ENCODE peak calls at places on chromosome 10, in five cellular contexts. One of them, this sample, is unnamed. For H3K79me2, the result is how much of the 10 kb centered on the place peaks cover.

GRCh38 chr10:46537309-46537708 is 19.1 kb downstream of the GPRIN2 start:
- DNase-seq in neural progenitor cell: peak
- DNase-seq in trophoblast cell: peak
- DNase-seq in K562: no peak
- DNase-seq in hepatocyte: no peak
- DNase-seq in this sample: no peak

GRCh38 chr10:17147884-17148494 is 18.4 kb upstream of the CUBN start:
- DNase-seq in neural progenitor cell: no peak
- DNase-seq in K562: peak
- DNase-seq in hepatocyte: peak
- DNase-seq in trophoblast cell: no peak
- DNase-seq in this sample: no peak

GRCh38 chr10:90857635-90858488 is at the start of gene HTR7:
- DNase-seq in K562: peak
- DNase-seq in trophoblast cell: peak
- DNase-seq in neural progenitor cell: peak
- DNase-seq in hepatocyte: peak
- DNase-seq in this sample: peak

GRCh38 chr10:7945469-7946187 is 108.9 kb upstream of the GATA3 start:
- DNase-seq in trophoblast cell: no peak
- DNase-seq in K562: no peak
- DNase-seq in neural progenitor cell: no peak
- DNase-seq in hepatocyte: no peak
- DNase-seq in this sample: no peak

GRCh38 chr10:6408799-6409198 is 171.3 kb downstream of the PRKCQ start:
- DNase-seq in neural progenitor cell: no peak
- DNase-seq in hepatocyte: no peak
- DNase-seq in K562: no peak
- DNase-seq in trophoblast cell: no peak
- DNase-seq in this sample: no peak

GRCh38 chr10:59622320-59622901 is 87.2 kb downstream of the SLC16A9 start:
- DNase-seq in trophoblast cell: peak
- DNase-seq in hepatocyte: peak
- DNase-seq in neural progenitor cell: peak
- DNase-seq in K562: peak
- DNase-seq in this sample: peak

GRCh38 chr10:44917848-44918247 is 6.7 kb downstream of the TMEM72 start:
- DNase-seq in K562: no peak
- DNase-seq in hepatocyte: no peak
- DNase-seq in neural progenitor cell: no peak
- DNase-seq in trophoblast cell: no peak
- DNase-seq in this sample: no peak

GRCh38 chr10:22693371-22693784 is 21.0 kb downstream of the PIP4K2A start:
- DNase-seq in neural progenitor cell: no peak
- DNase-seq in K562: peak
- DNase-seq in hepatocyte: no peak
- DNase-seq in trophoblast cell: no peak
- DNase-seq in this sample: no peak

GRCh38 chr10:125375210-125375609 is 214.8 kb upstream of the CTBP2 start:
- DNase-seq in K562: peak
- DNase-seq in hepatocyte: no peak
- DNase-seq in trophoblast cell: no peak
- DNase-seq in neural progenitor cell: no peak
- DNase-seq in this sample: no peak

GRCh38 chr10:78634389-78634815 is 434.4 kb upstream of the ZMIZ1 start:
- DNase-seq in hepatocyte: peak
- DNase-seq in K562: no peak
- DNase-seq in trophoblast cell: peak
- DNase-seq in neural progenitor cell: peak
- DNase-seq in this sample: peak

GRCh38 chr10:78319371-78319770 is 285.7 kb downstream of the RPS24 start:
- DNase-seq in K562: no peak
- DNase-seq in neural progenitor cell: no peak
- DNase-seq in trophoblast cell: no peak
- DNase-seq in hepatocyte: peak
- DNase-seq in this sample: no peak

GRCh38 chr10:100346765-100347567 is at the start of gene SCD:
- DNase-seq in neural progenitor cell: peak
- DNase-seq in hepatocyte: peak
- DNase-seq in trophoblast cell: peak
- DNase-seq in K562: peak
- DNase-seq in this sample: peak

GRCh38 chr10:100346351-100346764 is 675 bp upstream of the SCD start:
- DNase-seq in K562: peak
- DNase-seq in hepatocyte: peak
- DNase-seq in trophoblast cell: peak
- DNase-seq in neural progenitor cell: peak
- DNase-seq in this sample: peak

GRCh38 chr10:100347568-100348195 is 649 bp downstream of the SCD start:
- DNase-seq in neural progenitor cell: peak
- DNase-seq in K562: peak
- DNase-seq in hepatocyte: no peak
- DNase-seq in trophoblast cell: no peak
- DNase-seq in this sample: peak

GRCh38 chr10:100344386-100344785 is 2.6 kb upstream of the SCD start:
- DNase-seq in K562: no peak
- DNase-seq in trophoblast cell: no peak
- DNase-seq in neural progenitor cell: no peak
- DNase-seq in hepatocyte: no peak
- DNase-seq in this sample: no peak

GRCh38 chr10:100345570-100346330 is 1.3 kb upstream of the SCD start:
- DNase-seq in hepatocyte: no peak
- DNase-seq in neural progenitor cell: peak
- DNase-seq in K562: no peak
- DNase-seq in trophoblast cell: peak
- DNase-seq in this sample: peak
- H3K79me2 ChIP-seq in hepatocyte: under half
- H3K79me2 ChIP-seq in neural progenitor cell: half or more
- H3K79me2 ChIP-seq in K562: half or more
- H3K79me2 ChIP-seq in trophoblast cell: under half
- H3K79me2 ChIP-seq in this sample: under half

GRCh38 chr10:113017375-113017774 is 67.3 kb downstream of the TCF7L2 start:
- DNase-seq in trophoblast cell: no peak
- DNase-seq in neural progenitor cell: no peak
- DNase-seq in K562: no peak
- DNase-seq in hepatocyte: no peak
- DNase-seq in this sample: no peak
- H3K79me2 ChIP-seq in trophoblast cell: under half
- H3K79me2 ChIP-seq in neural progenitor cell: half or more
- H3K79me2 ChIP-seq in K562: under half
- H3K79me2 ChIP-seq in hepatocyte: half or more
- H3K79me2 ChIP-seq in this sample: under half

GRCh38 chr10:73779539-73780197 is 2.2 kb upstream of the CHCHD1 start:
- DNase-seq in K562: no peak
- DNase-seq in trophoblast cell: no peak
- DNase-seq in neural progenitor cell: no peak
- DNase-seq in hepatocyte: no peak
- DNase-seq in this sample: no peak
- H3K79me2 ChIP-seq in K562: half or more
- H3K79me2 ChIP-seq in trophoblast cell: under half
- H3K79me2 ChIP-seq in neural progenitor cell: half or more
- H3K79me2 ChIP-seq in hepatocyte: half or more
- H3K79me2 ChIP-seq in this sample: half or more

GRCh38 chr10:110502072-110502845 is 4.6 kb downstream of the DUSP5 start:
- DNase-seq in neural progenitor cell: no peak
- DNase-seq in hepatocyte: no peak
- DNase-seq in K562: no peak
- DNase-seq in trophoblast cell: no peak
- DNase-seq in this sample: no peak

GRCh38 chr10:110503528-110504110 is 5.9 kb downstream of the DUSP5 start:
- DNase-seq in trophoblast cell: no peak
- DNase-seq in hepatocyte: no peak
- DNase-seq in neural progenitor cell: no peak
- DNase-seq in K562: no peak
- DNase-seq in this sample: peak

GRCh38 chr10:110502851-110503301 is 5.2 kb downstream of the DUSP5 start:
- DNase-seq in neural progenitor cell: no peak
- DNase-seq in K562: peak
- DNase-seq in hepatocyte: peak
- DNase-seq in trophoblast cell: no peak
- DNase-seq in this sample: peak

GRCh38 chr10:110505130-110505815 is 7.6 kb downstream of the DUSP5 start:
- DNase-seq in hepatocyte: no peak
- DNase-seq in neural progenitor cell: no peak
- DNase-seq in K562: no peak
- DNase-seq in trophoblast cell: no peak
- DNase-seq in this sample: no peak

DNA sequence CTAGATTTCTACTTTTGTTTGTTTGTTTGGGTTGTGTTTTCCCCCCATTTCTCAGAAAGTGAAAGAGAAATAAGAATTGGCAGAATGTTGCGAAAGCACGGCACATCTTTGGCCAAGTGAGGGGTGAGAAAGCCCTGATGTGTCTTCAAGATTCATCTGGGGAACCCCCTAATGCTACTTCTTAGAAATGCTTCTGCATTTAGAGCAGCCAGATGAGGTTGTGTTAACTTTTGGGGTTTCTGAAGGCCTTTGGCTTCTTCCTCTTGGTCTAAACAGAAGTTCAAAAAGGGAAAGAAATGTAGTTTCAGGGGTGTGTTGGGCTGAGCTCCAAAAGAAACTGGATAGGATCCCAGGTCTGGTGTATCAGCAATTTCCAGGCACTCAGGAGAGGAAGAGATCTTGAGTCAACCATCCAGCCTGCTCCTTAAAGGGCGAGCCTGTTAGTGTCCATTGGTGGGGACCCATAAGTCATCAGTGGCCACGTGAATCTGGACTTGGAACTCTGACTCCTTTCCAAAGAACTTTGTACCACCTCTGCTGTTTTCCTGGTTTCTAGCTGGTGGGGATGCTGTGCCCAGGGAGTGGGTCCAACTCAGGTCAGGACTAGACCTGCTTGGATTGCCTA is 6.5 kb downstream of the DUSP5 start:
- DNase-seq in K562: peak
- DNase-seq in neural progenitor cell: no peak
- DNase-seq in trophoblast cell: no peak
- DNase-seq in hepatocyte: no peak
- DNase-seq in this sample: no peak
- H3K79me2 ChIP-seq in K562: under half
- H3K79me2 ChIP-seq in neural progenitor cell: under half
- H3K79me2 ChIP-seq in trophoblast cell: under half
- H3K79me2 ChIP-seq in hepatocyte: under half
- H3K79me2 ChIP-seq in this sample: under half

GRCh38 chr10:31912289-31912688 is 16.3 kb downstream of the ARHGAP12 start:
- DNase-seq in neural progenitor cell: no peak
- DNase-seq in trophoblast cell: no peak
- DNase-seq in hepatocyte: peak
- DNase-seq in K562: peak
- DNase-seq in this sample: no peak

GRCh38 chr10:31914370-31914769 is 14.3 kb downstream of the ARHGAP12 start:
- DNase-seq in hepatocyte: no peak
- DNase-seq in neural progenitor cell: no peak
- DNase-seq in trophoblast cell: no peak
- DNase-seq in K562: no peak
- DNase-seq in this sample: no peak

GRCh38 chr10:31910016-31910415 is 18.6 kb downstream of the ARHGAP12 start:
- DNase-seq in K562: no peak
- DNase-seq in neural progenitor cell: no peak
- DNase-seq in hepatocyte: no peak
- DNase-seq in trophoblast cell: no peak
- DNase-seq in this sample: no peak

GRCh38 chr10:31908157-31908556 is 20.5 kb downstream of the ARHGAP12 start:
- DNase-seq in hepatocyte: no peak
- DNase-seq in K562: no peak
- DNase-seq in neural progenitor cell: no peak
- DNase-seq in trophoblast cell: no peak
- DNase-seq in this sample: no peak

DNA sequence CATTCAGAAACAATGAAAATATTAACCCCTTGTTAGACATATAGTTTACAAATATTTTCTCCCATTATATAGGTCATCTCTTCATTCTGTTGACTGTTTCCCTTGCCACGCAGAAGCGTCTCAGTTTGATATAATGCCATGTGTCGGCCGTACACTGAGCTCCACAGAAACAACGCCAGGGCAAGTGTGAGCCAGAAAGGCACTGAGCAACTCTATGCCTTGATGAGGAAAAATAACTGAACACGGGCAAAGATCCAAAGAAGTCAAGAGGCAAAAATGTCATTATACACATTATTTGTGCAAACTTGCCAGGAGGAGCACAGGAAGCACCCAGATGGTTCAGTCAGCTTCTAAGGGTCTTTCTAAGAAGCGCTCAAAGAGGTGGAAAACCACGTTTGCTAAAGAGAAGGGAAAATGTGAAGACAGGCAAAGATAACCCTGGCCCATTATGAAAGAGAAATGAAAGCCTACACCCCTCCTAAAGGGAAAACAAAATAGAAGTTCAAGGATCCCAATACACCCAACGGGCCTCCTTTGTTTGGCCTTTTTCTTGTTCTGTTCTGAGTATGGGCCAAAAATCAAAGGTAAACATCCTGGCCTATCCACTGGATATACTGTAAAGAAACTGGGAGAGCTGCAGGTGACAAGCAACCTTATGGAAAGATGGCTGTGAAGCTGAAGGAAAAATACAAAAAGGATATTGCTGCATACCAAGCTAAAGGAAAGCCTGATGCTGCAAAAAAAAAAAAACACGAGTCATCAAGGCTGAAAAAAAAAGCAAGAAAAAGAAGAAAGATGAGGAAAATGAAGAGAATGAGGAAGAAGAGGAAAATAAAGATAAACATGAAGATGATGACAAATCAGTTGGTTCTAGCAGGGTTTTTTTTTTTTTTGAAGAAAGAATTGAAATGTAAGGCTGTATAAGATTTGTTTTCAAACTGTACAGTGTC is 15.5 kb downstream of the ARHGAP12 start:
- DNase-seq in trophoblast cell: no peak
- DNase-seq in neural progenitor cell: no peak
- DNase-seq in hepatocyte: no peak
- DNase-seq in K562: no peak
- DNase-seq in this sample: no peak
- H3K79me2 ChIP-seq in trophoblast cell: under half
- H3K79me2 ChIP-seq in neural progenitor cell: half or more
- H3K79me2 ChIP-seq in hepatocyte: half or more
- H3K79me2 ChIP-seq in K562: half or more
- H3K79me2 ChIP-seq in this sample: under half

This sample was measured in OCI-LY7.